ENCODE peak calls at places on chromosomes 12 and 14, in five cellular contexts. B, O, I, M and L are unnamed samples.

GRCh38 chr14:81565441-81566290 is 32.0 kb upstream of the SEL1L start:
- DNase-seq in B (peak; percentile 22), O (no peak), I (no peak), M (no peak), L (no peak)

GRCh38 chr12:2683283-2684025 is 111.3 kb upstream of the FKBP4 start:
- DNase-seq in B (peak; percentile 50), O (peak; percentile 8), I (no peak), M (peak; percentile 44), L (no peak)

GRCh38 chr14:37094502-37094901 is 77.9 kb downstream of the SLC25A21 start:
- DNase-seq in B (no peak), O (no peak), I (no peak), M (no peak), L (no peak)

GRCh38 chr12:23640754-23641153 is 308.7 kb downstream of the SOX5 start:
- DNase-seq in B (no peak), O (no peak), I (no peak), M (no peak), L (no peak)

GRCh38 chr14:76426161-76426696 is 50.3 kb downstream of the ESRRB start:
- DNase-seq in B (no peak), O (no peak), I (no peak), M (no peak), L (no peak)

GRCh38 chr14:32818576-32818975 is 120.1 kb upstream of the NPAS3 start:
- DNase-seq in B (no peak), O (no peak), I (no peak), M (no peak), L (no peak)

GRCh38 chr14:21498540-21499526 is 12.3 kb downstream of the METTL3 start:
- DNase-seq in B (no peak), O (no peak), I (no peak), M (no peak), L (no peak)

GRCh38 chr14:89508863-89509262 is 91.8 kb upstream of the FOXN3 start:
- DNase-seq in B (peak; percentile 56), O (no peak), I (no peak), M (no peak), L (no peak)

GRCh38 chr12:18145924-18146323 is 55.9 kb upstream of the RERGL start:
- DNase-seq in B (no peak), O (no peak), I (no peak), M (no peak), L (no peak)

DNA sequence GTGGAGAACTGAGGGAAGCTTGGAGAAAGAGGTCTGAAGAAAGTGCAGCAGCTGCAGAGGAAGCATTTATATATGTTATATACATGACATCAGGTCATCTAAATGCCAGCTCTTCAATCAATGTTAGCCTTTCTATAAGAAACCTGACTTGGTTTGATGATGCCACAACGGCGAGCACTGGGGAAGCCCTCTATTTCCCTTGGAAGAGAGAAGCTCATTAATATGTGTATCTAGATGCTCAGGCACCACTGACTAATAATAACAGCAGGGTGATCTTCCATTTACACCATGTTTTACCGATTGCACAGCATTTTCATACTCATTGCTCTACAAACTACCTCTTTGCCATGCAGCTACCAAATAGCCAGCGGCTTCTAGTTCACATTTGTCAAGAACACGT is 811 bp downstream of the ACYP1 start:
- DNase-seq in B (no peak), O (no peak), I (no peak), M (no peak), L (no peak)
- H3K27ac ChIP-seq in B (peak overlapping the region; percentile 68), O (peak overlapping the region; percentile 86), I (peak overlapping the region; percentile 88), M (no peak overlapping the region), L (peak overlapping the region; percentile 46)

DNA sequence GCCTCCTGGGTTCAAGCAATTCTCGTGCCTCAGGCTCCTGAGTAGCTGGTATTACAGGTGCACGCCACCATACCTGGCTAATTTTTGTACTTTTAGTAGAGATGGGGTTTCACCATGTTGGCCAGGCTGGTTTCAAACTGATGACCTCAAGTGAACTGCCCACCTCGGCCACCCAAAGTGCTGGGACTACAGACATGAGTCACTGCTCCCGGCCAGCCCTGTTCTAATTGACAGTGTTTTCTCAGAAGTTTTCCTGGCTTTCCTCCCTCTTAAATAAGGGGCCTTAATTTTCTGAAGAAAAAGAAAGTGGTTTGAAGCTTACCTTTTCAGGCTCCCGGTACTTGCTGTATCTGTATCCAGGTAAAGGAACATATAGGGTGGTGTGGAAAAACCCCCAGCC is 1.7 kb downstream of the HAL start:
- DNase-seq in B (no peak), O (no peak), I (no peak), M (no peak), L (no peak)
- H3K27ac ChIP-seq in B (no peak overlapping the region), O (no peak overlapping the region), I (no peak overlapping the region), M (no peak overlapping the region), L (no peak overlapping the region)

GRCh38 chr14:52314521-52315354 is 626 bp downstream of the PTGER2 start:
- DNase-seq in B (peak; percentile 89), O (peak; percentile 42), I (no peak), M (peak; percentile 70), L (no peak)
- H3K27ac ChIP-seq in B (peak overlapping the region; percentile 51), O (peak overlapping the region; percentile 86), I (peak overlapping the region; percentile 58), M (peak overlapping the region; percentile 70), L (no peak overlapping the region)

GRCh38 chr14:54673193-54674121 is 106.5 kb downstream of the SAMD4A start:
- DNase-seq in B (no peak), O (no peak), I (no peak), M (no peak), L (no peak)
- H3K27ac ChIP-seq in B (peak overlapping the region; percentile 29), O (peak overlapping the region; percentile 91), I (peak overlapping the region; percentile 70), M (no peak overlapping the region), L (peak overlapping the region; percentile 86)

GRCh38 chr12:120218680-120219606 is 18.0 kb upstream of the RPLP0 start:
- DNase-seq in B (peak; percentile 84), O (no peak), I (no peak), M (no peak), L (no peak)
- H3K27ac ChIP-seq in B (no peak overlapping the region), O (no peak overlapping the region), I (no peak overlapping the region), M (no peak overlapping the region), L (no peak overlapping the region)

DNA sequence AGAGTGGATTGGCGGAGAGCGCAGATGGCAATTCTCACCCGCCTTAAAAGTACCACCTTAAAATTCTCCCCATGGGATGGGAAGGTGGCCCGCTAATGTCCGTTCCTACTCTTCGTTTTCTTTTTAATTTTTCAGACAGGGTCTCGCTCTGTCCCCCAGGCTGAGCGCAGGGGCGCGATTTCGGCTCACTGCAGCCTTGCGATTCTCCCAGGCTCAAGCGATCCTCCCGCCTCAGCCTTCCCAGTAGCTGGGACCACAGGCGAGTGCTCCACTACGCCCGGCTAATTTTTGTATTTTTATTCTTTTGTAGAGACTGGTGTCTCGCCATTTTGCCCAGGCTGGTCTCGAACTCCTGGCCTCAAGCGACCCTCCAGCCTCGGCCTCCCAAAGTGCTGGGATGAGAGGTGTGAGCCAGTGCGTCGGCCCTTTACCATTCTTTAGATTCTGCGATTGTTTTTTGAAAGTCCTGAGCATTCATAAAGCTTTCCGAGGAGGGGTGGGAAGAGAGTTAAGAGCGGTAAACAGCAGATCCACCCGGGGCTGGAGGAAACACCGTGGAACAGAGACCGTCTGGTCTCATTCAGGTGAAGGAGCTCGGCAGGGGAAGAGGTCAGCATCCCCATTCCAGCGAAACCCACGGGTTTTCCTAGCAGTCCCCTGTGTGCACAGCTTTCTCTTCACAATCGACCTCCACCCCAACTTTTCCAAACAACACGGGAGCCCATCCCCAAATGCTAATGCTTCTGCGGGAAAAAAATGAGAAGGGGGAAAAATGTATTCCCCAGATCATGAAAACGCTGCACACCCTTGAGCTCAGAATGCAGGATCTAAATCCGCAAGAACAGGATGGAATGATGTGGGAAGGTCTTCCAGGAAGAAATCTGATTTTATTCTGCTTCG is 129.2 kb downstream of the NDUFA12 start:
- DNase-seq in B (peak; percentile 62), O (no peak), I (no peak), M (no peak), L (no peak)
- H3K27ac ChIP-seq in B (no peak overlapping the region), O (peak overlapping the region; percentile 37), I (no peak overlapping the region), M (no peak overlapping the region), L (no peak overlapping the region)

GRCh38 chr14:70567791-70568190 is 32.7 kb downstream of the MED6 start:
- DNase-seq in B (peak; percentile 45), O (no peak), I (no peak), M (no peak), L (no peak)

GRCh38 chr14:70563417-70563816 is 28.6 kb upstream of the ADAM20 start:
- DNase-seq in B (no peak), O (no peak), I (no peak), M (no peak), L (no peak)

DNA sequence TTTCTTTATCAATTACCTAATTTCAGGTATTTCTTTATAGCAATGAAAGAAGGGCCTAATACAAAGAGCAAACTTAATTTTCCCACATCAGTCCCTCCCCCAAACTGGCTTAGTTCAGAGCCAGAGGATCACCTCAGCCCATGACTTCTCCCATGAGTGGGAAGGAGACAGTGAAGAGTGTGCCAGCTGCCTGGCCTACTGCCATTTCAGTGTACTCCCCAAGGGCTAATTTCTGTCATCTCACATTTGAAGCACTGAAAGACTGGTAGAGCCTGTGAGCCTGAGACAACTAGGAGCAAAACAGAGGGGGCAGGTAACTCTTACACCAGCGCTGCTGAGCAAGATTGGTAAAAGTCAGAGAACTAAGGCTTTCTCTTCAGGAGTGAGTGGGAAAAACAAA is 29.1 kb upstream of the ADAM20 start:
- DNase-seq in B (no peak), O (no peak), I (no peak), M (no peak), L (peak; percentile 4)
- H3K27ac ChIP-seq in B (no peak overlapping the region), O (no peak overlapping the region), I (no peak overlapping the region), M (no peak overlapping the region), L (no peak overlapping the region)

DNA sequence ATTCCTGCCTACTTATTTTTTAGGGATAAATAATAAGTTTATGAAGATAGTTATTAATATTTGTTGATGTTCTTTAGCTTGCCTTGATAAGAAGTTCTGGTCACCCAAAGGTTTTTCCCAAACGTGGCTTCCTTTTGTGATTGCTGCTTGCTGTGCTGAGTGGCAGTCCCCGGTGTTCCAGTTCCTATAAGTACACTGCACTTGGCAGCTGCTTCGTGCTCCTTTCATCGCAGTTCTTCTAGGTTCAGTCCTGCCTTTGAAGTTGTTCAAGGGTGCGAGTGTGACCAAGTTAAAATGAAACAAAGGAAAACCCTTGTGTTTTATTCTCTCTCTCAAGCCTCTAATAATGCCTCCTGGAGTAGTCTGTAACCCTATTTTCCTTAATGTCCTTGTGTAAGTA is 128.5 kb upstream of the ATF1 start:
- DNase-seq in B (no peak), O (no peak), I (no peak), M (no peak), L (no peak)
- H3K27ac ChIP-seq in B (no peak overlapping the region), O (no peak overlapping the region), I (no peak overlapping the region), M (no peak overlapping the region), L (no peak overlapping the region)